ENCODE peak calls at places on chromosomes 6 and 20, in ten cellular contexts. Z is stomach; P is CD8-positive, alpha-beta T cell; B is HL-60; L is neural progenitor cell; G is fibroblast of mammary gland; Q is astrocyte of the spinal cord; M is MM.1S; S is OCI-LY7; J is mammary epithelial cell. I is an unnamed sample.

GRCh38 chr6:158021814-158022748 is 40.4 kb downstream of the SYNJ2 start:
- DNase-seq in Z (no peak), P (no peak), B (no peak), L (no peak), G (no peak), Q (no peak), M (no peak), S (no peak), J (no peak), I (no peak)

GRCh38 chr20:11001767-11002540 is 328.2 kb upstream of the JAG1 start:
- DNase-seq in Z (no peak), P (no peak), B (peak), L (no peak), G (peak), Q (peak), M (no peak), S (no peak), J (peak), I (peak)

GRCh38 chr20:37934634-37935010 is 31.7 kb downstream of the VSTM2L start:
- DNase-seq in Z (no peak), P (no peak), B (no peak), L (no peak), G (no peak), Q (no peak), M (no peak), S (no peak), J (no peak), I (no peak)

GRCh38 chr6:168376811-168377480 is 57.4 kb upstream of the DACT2 start:
- DNase-seq in Z (no peak), P (no peak), B (no peak), L (no peak), G (no peak), Q (no peak), M (no peak), S (no peak), J (no peak), I (no peak)

GRCh38 chr20:47318027-47318595 is 38.4 kb downstream of the ZMYND8 start:
- DNase-seq in Z (no peak), P (no peak), B (peak), L (peak), G (peak), Q (no peak), M (no peak), S (no peak), J (peak), I (peak)

GRCh38 chr6:128358111-128358780 is 162.2 kb downstream of the PTPRK start:
- DNase-seq in Z (no peak), P (no peak), B (no peak), L (no peak), G (no peak), Q (peak), M (no peak), S (no peak), J (peak), I (peak)

GRCh38 chr6:36204068-36204753 is 7.7 kb downstream of the BRPF3 start:
- DNase-seq in Z (no peak), P (peak), B (peak), L (no peak), G (no peak), Q (no peak), M (no peak), S (peak), J (no peak), I (no peak)

GRCh38 chr20:4181956-4182945 is 166.9 kb upstream of the RNF24 start:
- DNase-seq in Z (no peak), P (no peak), B (no peak), L (no peak), G (no peak), Q (no peak), M (no peak), S (no peak), J (no peak), I (no peak)

GRCh38 chr20:59667131-59667530 is 62.8 kb downstream of the PHACTR3 start:
- DNase-seq in Z (no peak), P (no peak), B (no peak), L (no peak), G (no peak), Q (no peak), M (no peak), S (no peak), J (no peak), I (no peak)

GRCh38 chr6:51200676-51201075 is 382.0 kb downstream of the TFAP2B start:
- DNase-seq in Z (no peak), P (no peak), B (no peak), L (no peak), G (no peak), Q (no peak), M (no peak), S (no peak), J (no peak), I (no peak)

GRCh38 chr6:43942011-43942442 is 172.0 kb downstream of the VEGFA start:
- DNase-seq in Z (no peak), P (no peak), B (no peak), L (no peak), G (no peak), Q (no peak), M (no peak), S (no peak), J (no peak), I (no peak)

GRCh38 chr6:116450185-116450710 is 10.9 kb upstream of the CALHM6 start:
- DNase-seq in Z (peak), P (no peak), B (no peak), L (no peak), G (no peak), Q (no peak), M (no peak), S (no peak), J (peak), I (no peak)

GRCh38 chr20:19047040-19047950 is 165.1 kb upstream of the SLC24A3 start:
- DNase-seq in Z (peak), P (no peak), B (no peak), L (no peak), G (no peak), Q (no peak), M (no peak), S (no peak), J (peak), I (no peak)

GRCh38 chr20:7151666-7152065 is 384.2 kb downstream of the BMP2 start:
- DNase-seq in Z (no peak), P (no peak), B (no peak), L (no peak), G (no peak), Q (peak), M (no peak), S (no peak), J (peak), I (no peak)

GRCh38 chr6:11224252-11224965 is 8.1 kb downstream of the NEDD9 start:
- DNase-seq in Z (no peak), P (peak), B (no peak), L (no peak), G (peak), Q (peak), M (no peak), S (no peak), J (no peak), I (no peak)

GRCh38 chr6:11223296-11223695 is 9.2 kb downstream of the NEDD9 start:
- DNase-seq in Z (no peak), P (no peak), B (no peak), L (no peak), G (no peak), Q (no peak), M (no peak), S (no peak), J (peak), I (no peak)

GRCh38 chr6:11224966-11225463 is 7.5 kb downstream of the NEDD9 start:
- DNase-seq in Z (no peak), P (no peak), B (no peak), L (no peak), G (no peak), Q (no peak), M (no peak), S (no peak), J (no peak), I (no peak)

GRCh38 chr6:11221623-11222384 is 10.7 kb downstream of the NEDD9 start:
- DNase-seq in Z (no peak), P (no peak), B (no peak), L (no peak), G (no peak), Q (no peak), M (no peak), S (no peak), J (no peak), I (no peak)

DNA sequence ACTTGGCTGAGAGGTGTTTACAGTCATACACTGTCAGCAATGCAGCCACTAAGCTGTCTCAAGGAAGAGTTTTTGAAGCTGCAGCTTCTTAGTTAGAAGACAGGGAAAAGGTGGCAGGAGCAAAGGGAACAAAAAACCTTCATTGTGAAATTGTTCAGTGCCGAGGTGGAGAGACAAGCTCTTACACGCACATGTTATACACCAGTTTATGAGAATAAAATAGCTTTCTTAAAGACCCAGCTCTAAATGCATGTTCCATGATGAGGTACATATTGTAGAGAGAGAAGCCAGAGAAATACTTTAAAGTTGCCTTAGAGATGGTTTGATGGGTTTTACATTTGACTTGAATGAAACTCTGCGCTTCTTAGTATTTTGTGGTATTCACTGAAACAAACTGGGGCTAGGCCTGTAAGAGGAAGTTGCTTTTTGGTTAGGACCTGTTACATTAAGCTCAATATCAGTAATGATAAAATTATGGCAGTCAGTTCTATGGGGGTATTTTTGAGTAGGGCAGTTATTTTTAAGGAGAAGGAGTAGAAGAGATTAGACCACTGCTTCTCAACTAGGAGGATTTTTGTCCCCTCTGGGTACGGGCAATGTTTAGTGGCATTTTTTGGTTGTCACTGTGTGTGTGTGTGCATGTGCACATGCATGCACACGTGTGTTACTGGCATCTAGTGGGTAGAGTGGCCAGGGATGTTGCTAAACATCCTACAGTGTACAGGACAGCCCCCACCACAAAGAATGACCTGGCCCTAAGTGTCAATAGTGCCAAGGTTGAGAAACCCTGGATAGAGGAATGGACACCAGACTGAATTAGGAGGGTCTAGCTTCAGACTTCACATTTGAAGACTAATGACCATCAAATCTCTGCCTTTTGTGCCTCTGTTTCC is 9.8 kb downstream of the NEDD9 start:
- DNase-seq in Z (no peak), P (no peak), B (no peak), L (no peak), G (no peak), Q (no peak), M (no peak), S (no peak), J (peak), I (no peak)
- H3K4me3 ChIP-seq in Z (no peak), P (no peak), B (no peak), L (no peak), G (no peak), Q (no peak), M (no peak), S (no peak), J (peak), I (no peak)

DNA sequence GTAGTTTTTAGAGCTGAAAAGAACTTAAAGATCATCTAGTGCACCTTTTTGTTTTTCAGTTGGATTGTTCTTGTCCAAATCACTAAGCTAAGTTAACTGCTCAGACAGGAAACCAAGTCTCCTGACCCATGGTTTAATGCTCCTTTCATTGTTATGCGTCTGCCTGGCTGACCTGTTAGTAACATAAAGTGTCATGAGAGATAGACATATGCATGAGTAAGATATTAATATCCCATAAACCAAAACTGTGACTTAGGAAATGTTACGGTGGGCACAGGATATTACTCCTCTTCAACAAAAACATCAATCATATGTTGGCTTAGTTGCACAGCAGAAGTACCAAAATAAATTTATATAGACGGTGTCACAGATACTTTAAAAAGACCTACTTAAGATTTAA is 84.0 kb downstream of the ESR1 start:
- DNase-seq in Z (no peak), P (no peak), B (no peak), L (no peak), G (no peak), Q (no peak), M (no peak), S (no peak), J (no peak), I (no peak)
- TF ChIP-seq CTCF in Z (no peak), P (no peak), B (no peak), L (no peak), G (no peak), Q (no peak), M (no peak), S (no peak), J (no peak), I (no peak)

GRCh38 chr6:166253277-166254229 is 54.6 kb downstream of the PRR18 start:
- DNase-seq in Z (no peak), P (peak), B (no peak), L (peak), G (no peak), Q (no peak), M (no peak), S (no peak), J (no peak), I (no peak)
- H3K4me3 ChIP-seq in Z (peak), P (peak), B (peak), L (peak), G (no peak), Q (no peak), M (no peak), S (peak), J (no peak), I (no peak)

DNA sequence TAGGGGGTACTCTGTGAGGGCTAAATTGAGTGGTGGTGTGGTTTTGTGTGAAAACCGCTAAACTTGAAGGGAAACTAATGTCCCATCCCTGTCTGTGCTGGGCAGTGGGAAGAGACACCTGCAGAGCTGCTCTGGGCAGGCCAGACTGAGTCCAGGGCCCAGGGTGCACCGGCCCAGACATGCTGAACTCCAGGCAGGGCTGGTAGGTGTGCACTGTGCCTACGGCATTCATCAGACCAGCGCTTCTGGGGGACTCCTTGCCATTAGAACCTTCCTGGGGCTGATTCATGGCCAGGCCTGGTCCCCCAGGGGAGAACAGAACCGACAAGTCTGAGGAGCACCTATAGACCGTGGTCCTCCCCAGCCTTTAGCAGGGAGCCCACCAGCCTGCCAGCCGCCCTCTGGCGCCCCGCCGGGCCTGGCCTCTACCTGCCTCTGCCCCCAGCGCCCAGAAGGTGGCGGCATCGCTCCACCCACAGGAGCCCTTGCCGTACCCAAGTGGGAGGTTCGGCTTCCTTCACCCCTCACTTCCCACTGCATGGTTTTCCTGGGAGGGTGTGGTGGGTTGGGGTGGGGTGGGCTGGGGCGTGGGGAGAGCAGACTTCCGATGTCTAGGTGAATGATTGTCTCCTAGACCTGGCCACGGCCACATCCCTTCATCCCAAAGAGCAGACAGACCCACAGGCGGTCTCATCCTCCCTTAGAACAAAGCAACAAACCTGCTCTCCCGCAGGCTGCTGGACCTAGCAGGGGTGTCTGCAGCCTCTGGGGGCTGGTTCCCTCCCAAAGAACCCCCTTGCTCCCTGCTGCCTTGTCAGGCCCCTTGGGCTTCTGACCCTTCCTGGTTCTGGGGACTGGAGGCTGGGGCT is 15.5 kb downstream of the CCDC167 start:
- DNase-seq in Z (peak), P (peak), B (peak), L (peak), G (peak), Q (peak), M (peak), S (peak), J (peak), I (peak)
- TF ChIP-seq CTCF in Z (peak), P (peak), B (peak), L (peak), G (peak), Q (peak), M (peak), S (peak), J (peak), I (peak)

I was measured in AG10803.